ENCODE peak calls at places on chromosomes 4 and X, in ten cellular contexts. S is GM23338, I is astrocyte of the cerebellum, N is lower leg skin, M is HCT116, H is uterus, W is lower lobe of right lung, V is fibroblast of mammary gland, X is sigmoid colon, R is cardiac muscle cell. U is an unnamed sample.

GRCh38 chr4:130955520-130955919 is 1859.6 kb downstream of the C4orf33 start:
- DNase-seq in S (no peak), I (no peak), N (no peak), M (no peak), H (no peak), W (no peak), V (no peak), X (no peak), R (no peak), U (no peak)

GRCh38 chr4:174578366-174578765 is 56.1 kb upstream of the HPGD start:
- DNase-seq in S (no peak), I (peak), N (no peak), M (no peak), H (no peak), W (no peak), V (peak), X (no peak), R (peak), U (no peak)

GRCh38 chr4:10115657-10116624 is 658 bp downstream of the WDR1 start:
- DNase-seq in S (peak), I (no peak), N (no peak), M (peak), H (peak), W (peak), V (no peak), X (no peak), R (peak), U (no peak)

GRCh38 chr4:7904108-7904516 is 35.5 kb downstream of the AFAP1 start:
- DNase-seq in S (no peak), I (peak), N (no peak), M (no peak), H (no peak), W (no peak), V (peak), X (no peak), R (peak), U (no peak)

GRCh38 chrX:31266172-31267076 is 194.6 kb upstream of the FTHL17 start:
- DNase-seq in S (peak), I (no peak), N (peak), M (no peak), H (peak), W (peak), V (no peak), X (peak), R (peak), U (no peak)

GRCh38 chrX:102599084-102599949 is at the start of gene ARMCX5:
- DNase-seq in S (peak), I (peak), N (peak), M (peak), H (peak), W (peak), V (peak), X (peak), R (peak), U (peak)

GRCh38 chr4:7134737-7135388 is 57.5 kb upstream of the SORCS2 start:
- DNase-seq in S (no peak), I (peak), N (peak), M (no peak), H (peak), W (no peak), V (peak), X (peak), R (peak), U (no peak)

GRCh38 chrX:151754641-151755215 is 20.2 kb downstream of the CNGA2 start:
- DNase-seq in S (no peak), I (peak), N (no peak), M (no peak), H (no peak), W (no peak), V (no peak), X (no peak), R (peak), U (no peak)

GRCh38 chr4:2331043-2331420 is 69.1 kb upstream of the MXD4 start:
- DNase-seq in S (no peak), I (no peak), N (no peak), M (no peak), H (no peak), W (no peak), V (no peak), X (no peak), R (no peak), U (no peak)

GRCh38 chrX:24902808-24903207 is 113.0 kb downstream of the ARX start:
- DNase-seq in S (no peak), I (peak), N (no peak), M (no peak), H (no peak), W (no peak), V (peak), X (no peak), R (peak), U (no peak)

GRCh38 chr4:140935259-140935658 is 179.1 kb upstream of the TBC1D9 start:
- DNase-seq in S (no peak), I (no peak), N (no peak), M (no peak), H (peak), W (no peak), V (peak), X (peak), R (no peak), U (peak)

GRCh38 chr4:77309496-77309895 is 152.5 kb downstream of the CCNG2 start:
- DNase-seq in S (no peak), I (no peak), N (no peak), M (no peak), H (no peak), W (no peak), V (no peak), X (no peak), R (no peak), U (no peak)

GRCh38 chr4:155639674-155640529 is 26.7 kb upstream of the GUCY1A1 start:
- DNase-seq in S (no peak), I (no peak), N (no peak), M (no peak), H (no peak), W (no peak), V (no peak), X (no peak), R (no peak), U (no peak)

GRCh38 chrX:721354-721753 is 90.8 kb downstream of the SHOX start:
- DNase-seq in S (no peak), I (no peak), N (no peak), M (no peak), H (no peak), W (no peak), V (no peak), X (peak), R (no peak), U (no peak)

GRCh38 chrX:119427795-119428185 is 28.7 kb downstream of the SLC25A43 start:
- DNase-seq in S (no peak), I (no peak), N (no peak), M (no peak), H (no peak), W (no peak), V (no peak), X (no peak), R (no peak), U (no peak)

GRCh38 chr4:2799971-2800690 is 7.2 kb downstream of the SH3BP2 start:
- DNase-seq in S (no peak), I (no peak), N (no peak), M (no peak), H (peak), W (peak), V (no peak), X (peak), R (no peak), U (no peak)

GRCh38 chr4:1377606-1378261 is 28.5 kb downstream of the NKX1-1 start:
- DNase-seq in S (no peak), I (no peak), N (no peak), M (no peak), H (no peak), W (peak), V (no peak), X (peak), R (no peak), U (no peak)

GRCh38 chrX:65926095-65927019 is 113.5 kb downstream of the VSIG4 start:
- DNase-seq in S (no peak), I (no peak), N (no peak), M (no peak), H (no peak), W (no peak), V (no peak), X (no peak), R (no peak), U (no peak)

GRCh38 chr4:76194325-76194724 is 19.3 kb downstream of the SCARB2 start:
- DNase-seq in S (no peak), I (no peak), N (no peak), M (no peak), H (no peak), W (no peak), V (peak), X (no peak), R (peak), U (peak)

GRCh38 chr4:1604181-1604705 is 79.9 kb downstream of the FAM53A start:
- DNase-seq in S (no peak), I (no peak), N (no peak), M (no peak), H (no peak), W (peak), V (peak), X (peak), R (no peak), U (no peak)

GRCh38 chr4:57658673-57659072 is 548.5 kb upstream of the IGFBP7 start:
- DNase-seq in S (no peak), I (no peak), N (no peak), M (no peak), H (no peak), W (no peak), V (no peak), X (no peak), R (no peak), U (no peak)

GRCh38 chrX:34859191-34859590 is 83.4 kb upstream of the FAM47B start:
- DNase-seq in S (no peak), I (no peak), N (no peak), M (no peak), H (no peak), W (no peak), V (no peak), X (no peak), R (no peak), U (no peak)

GRCh38 chr4:2024683-2025082 is 15.9 kb upstream of the NELFA start:
- DNase-seq in S (no peak), I (no peak), N (no peak), M (no peak), H (no peak), W (no peak), V (no peak), X (no peak), R (no peak), U (no peak)

GRCh38 chr4:112604590-112604989 is 32.1 kb downstream of the ZGRF1 start:
- DNase-seq in S (peak), I (peak), N (peak), M (peak), H (peak), W (no peak), V (peak), X (no peak), R (peak), U (no peak)

GRCh38 chr4:52713456-52713937 is 37.7 kb downstream of the ERVMER34-1 start:
- DNase-seq in S (no peak), I (no peak), N (no peak), M (no peak), H (no peak), W (no peak), V (no peak), X (no peak), R (peak), U (no peak)

GRCh38 chr4:140718240-140718639 is 37.9 kb downstream of the TBC1D9 start:
- DNase-seq in S (no peak), I (no peak), N (no peak), M (no peak), H (no peak), W (no peak), V (peak), X (no peak), R (peak), U (peak)

GRCh38 chr4:72390409-72390808 is 178.6 kb downstream of the ADAMTS3 start:
- DNase-seq in S (no peak), I (no peak), N (no peak), M (no peak), H (no peak), W (no peak), V (peak), X (no peak), R (peak), U (peak)

GRCh38 chr4:5157721-5158390 is 106.6 kb downstream of the STK32B start:
- DNase-seq in S (no peak), I (no peak), N (no peak), M (no peak), H (no peak), W (no peak), V (no peak), X (no peak), R (no peak), U (peak)

GRCh38 chrX:2395261-2395850 is 105.4 kb downstream of the DHRSX start:
- DNase-seq in S (no peak), I (no peak), N (no peak), M (no peak), H (no peak), W (no peak), V (no peak), X (no peak), R (no peak), U (no peak)

GRCh38 chr4:165192500-165192898 is 14.9 kb upstream of the KLHL2 start:
- DNase-seq in S (no peak), I (no peak), N (no peak), M (no peak), H (no peak), W (no peak), V (no peak), X (no peak), R (no peak), U (no peak)
- H3K4me3 ChIP-seq in S (no peak), I (no peak), N (no peak), M (no peak), H (no peak), W (no peak), V (no peak), X (no peak), R (no peak), U (no peak)

GRCh38 chrX:146994163-146994562 is 179.6 kb upstream of the CXorf51A start:
- DNase-seq in S (no peak), I (no peak), N (no peak), M (no peak), H (no peak), W (no peak), V (no peak), X (no peak), R (no peak), U (no peak)
- TF ChIP-seq CTCF in S (no peak), I (no peak), N (no peak), M (no peak), H (no peak), W (no peak), V (no peak), X (no peak), R (no peak), U (no peak)

DNA sequence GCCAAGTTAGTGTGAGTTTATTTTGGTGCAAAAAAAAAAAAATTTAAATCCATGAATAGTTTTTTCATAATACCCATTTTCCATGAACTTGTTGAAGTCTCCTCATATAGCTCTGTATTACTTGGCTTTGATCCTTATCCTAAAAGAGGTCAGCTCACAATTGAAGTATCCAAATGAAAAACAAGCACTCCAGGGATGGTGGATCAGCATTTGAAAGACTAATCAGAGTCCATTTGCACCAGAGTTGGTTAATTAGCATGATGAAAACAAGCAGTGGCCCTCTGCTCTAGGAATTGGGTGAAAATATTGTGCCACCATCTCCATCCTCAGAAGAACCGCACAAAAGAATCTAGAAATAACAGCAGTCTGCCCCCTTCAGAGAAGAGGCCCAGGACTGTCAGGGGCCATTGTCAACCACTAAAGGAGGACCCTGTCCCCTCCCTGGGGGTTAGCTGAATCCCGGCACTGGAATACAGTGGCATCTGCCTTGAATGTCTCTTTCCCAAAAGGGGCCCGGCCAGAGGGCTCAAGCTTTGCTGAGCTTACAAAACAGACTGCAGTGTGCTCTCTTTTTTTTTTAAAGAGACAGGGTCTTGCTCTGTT is 24.7 kb downstream of the SH3KBP1 start:
- DNase-seq in S (peak), I (no peak), N (no peak), M (no peak), H (no peak), W (no peak), V (no peak), X (no peak), R (no peak), U (no peak)
- H3K4me3 ChIP-seq in S (no peak), I (no peak), N (no peak), M (no peak), H (no peak), W (no peak), V (no peak), X (no peak), R (no peak), U (no peak)

GRCh38 chrX:149940015-149940716 is 1.9 kb upstream of the EOLA2 start:
- DNase-seq in S (peak), I (peak), N (peak), M (peak), H (peak), W (peak), V (peak), X (peak), R (peak), U (peak)
- TF ChIP-seq CTCF in S (peak), I (peak), N (no peak), M (no peak), H (peak), W (no peak), V (peak), X (no peak), R (no peak), U (peak)

DNA sequence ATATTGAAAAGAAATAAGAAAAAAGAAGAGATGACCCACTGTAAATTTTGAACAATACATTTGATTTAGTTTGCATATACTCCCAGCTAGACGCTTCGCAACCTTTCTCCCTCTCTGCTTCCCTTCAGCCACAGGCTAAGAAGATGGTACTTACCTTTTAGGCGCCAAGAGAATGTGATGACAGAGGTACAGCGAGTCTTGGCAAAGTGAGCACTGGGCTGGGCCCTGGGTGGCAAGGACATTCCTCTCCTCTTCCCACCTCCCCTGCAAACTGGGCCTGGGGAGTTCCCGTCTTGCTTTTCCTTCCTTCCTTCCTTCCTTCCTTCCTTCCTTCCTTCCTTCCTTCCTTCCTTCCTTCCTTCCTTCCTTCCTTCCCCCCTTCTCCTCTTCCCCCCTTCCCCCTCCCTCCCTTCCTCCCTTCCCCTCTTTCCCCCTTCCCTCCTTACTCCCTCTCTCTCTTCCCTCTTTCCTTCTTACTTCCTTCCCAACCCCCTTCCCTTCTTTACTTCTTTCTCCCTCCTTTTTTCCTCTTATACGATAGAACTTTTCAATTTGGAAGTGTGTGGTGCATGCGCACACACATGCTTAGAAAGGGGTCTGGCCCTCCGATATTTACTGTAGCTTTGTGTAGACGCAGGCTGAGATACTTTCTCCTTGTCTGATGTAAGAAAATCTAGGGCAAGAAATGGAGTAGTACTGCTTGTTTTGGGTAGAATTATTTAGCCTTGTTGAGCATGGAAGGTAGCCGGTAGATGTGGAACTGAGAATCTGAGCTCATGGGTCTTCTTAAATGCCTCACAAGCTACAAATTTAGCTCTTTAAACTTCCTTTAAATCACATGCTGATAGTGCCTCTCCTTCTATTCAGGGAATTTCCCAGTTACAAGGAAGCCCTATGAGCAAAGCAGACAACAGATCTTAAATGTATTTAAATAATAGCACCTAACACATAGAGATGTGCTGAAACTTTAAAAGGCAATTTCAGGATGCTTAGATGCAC is 189.5 kb downstream of the GPAT3 start:
- DNase-seq in S (no peak), I (no peak), N (no peak), M (no peak), H (no peak), W (no peak), V (no peak), X (no peak), R (no peak), U (no peak)
- H3K4me3 ChIP-seq in S (no peak), I (no peak), N (no peak), M (no peak), H (no peak), W (no peak), V (no peak), X (no peak), R (no peak), U (no peak)

GRCh38 chrX:107659768-107660167 is 31.5 kb downstream of the PRPS1 start:
- DNase-seq in S (peak), I (no peak), N (no peak), M (no peak), H (no peak), W (no peak), V (peak), X (no peak), R (peak), U (no peak)
- TF ChIP-seq CTCF in S (peak), I (peak), N (no peak), M (peak), H (peak), W (peak), V (peak), X (peak), R (peak), U (peak)

GRCh38 chr4:139560396-139561084 is 4.5 kb upstream of the SETD7 start:
- DNase-seq in S (peak), I (no peak), N (no peak), M (no peak), H (peak), W (no peak), V (no peak), X (no peak), R (no peak), U (no peak)
- H3K4me3 ChIP-seq in S (no peak), I (no peak), N (no peak), M (no peak), H (no peak), W (no peak), V (no peak), X (no peak), R (no peak), U (no peak)

GRCh38 chrX:153969125-153969903 is 2.3 kb downstream of the HCFC1 start:
- DNase-seq in S (no peak), I (no peak), N (no peak), M (no peak), H (no peak), W (no peak), V (no peak), X (peak), R (peak), U (no peak)
- TF ChIP-seq CTCF in S (no peak), I (no peak), N (no peak), M (no peak), H (no peak), W (peak), V (no peak), X (no peak), R (no peak), U (no peak)

GRCh38 chrX:39564751-39565150 is 533.0 kb downstream of the BCOR start:
- DNase-seq in S (no peak), I (no peak), N (no peak), M (no peak), H (no peak), W (no peak), V (no peak), X (no peak), R (no peak), U (no peak)
- H3K4me3 ChIP-seq in S (no peak), I (no peak), N (no peak), M (no peak), H (no peak), W (no peak), V (no peak), X (no peak), R (no peak), U (no peak)

DNA sequence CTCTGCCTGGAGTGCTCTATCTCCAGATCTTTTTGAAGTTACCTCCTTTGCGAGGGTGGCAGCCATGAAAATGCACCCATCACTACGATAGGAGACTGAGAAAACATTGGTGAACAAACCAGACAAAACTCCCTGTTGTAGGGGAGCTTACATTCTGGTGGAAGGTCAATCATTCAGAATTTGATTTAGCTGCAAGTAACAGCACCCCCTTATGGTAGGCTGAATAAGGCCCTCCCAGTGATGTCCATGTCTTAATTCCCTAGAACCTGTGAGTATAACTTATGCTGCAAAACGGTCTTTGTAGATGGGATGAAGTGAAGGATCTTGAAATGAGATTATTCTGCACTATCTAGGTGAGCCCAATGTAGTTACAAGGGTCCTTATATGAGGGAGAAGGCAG is 5.6 kb upstream of the TEC start:
- DNase-seq in S (peak), I (no peak), N (no peak), M (peak), H (no peak), W (no peak), V (peak), X (no peak), R (peak), U (no peak)
- TF ChIP-seq CTCF in S (peak), I (peak), N (no peak), M (peak), H (no peak), W (peak), V (peak), X (no peak), R (peak), U (peak)